ENCODE peak calls at places on chromosomes 2 and 18, in four cellular contexts. S is mesendoderm, V is neuronal stem cell, J is trophoblast cell. O is an unnamed sample.

GRCh38 chr2:176211110-176211509 is 22.6 kb downstream of the HOXD1 start:
- DNase-seq in S (no peak), V (no peak), J (no peak), O (no peak)

GRCh38 chr2:127362971-127363370 is 24.8 kb downstream of the MAP3K2 start:
- DNase-seq in S (no peak), V (no peak), J (no peak), O (peak)

GRCh38 chr2:205769494-205769848 is 87.2 kb downstream of the NRP2 start:
- DNase-seq in S (no peak), V (no peak), J (no peak), O (peak)

GRCh38 chr2:54457326-54458023 is 1.3 kb downstream of the SPTBN1 start:
- DNase-seq in S (peak), V (peak), J (no peak), O (no peak)

GRCh38 chr2:163878718-163879117 is 142.9 kb upstream of the FIGN start:
- DNase-seq in S (peak), V (peak), J (peak), O (peak)

GRCh38 chr2:189247276-189247675 is 67.7 kb upstream of the COL5A2 start:
- DNase-seq in S (no peak), V (no peak), J (no peak), O (no peak)

GRCh38 chr2:15936277-15937104 is 3.9 kb upstream of the MYCN start:
- DNase-seq in S (no peak), V (no peak), J (no peak), O (no peak)

GRCh38 chr2:134669731-134670669 is 48.8 kb downstream of the TMEM163 start:
- DNase-seq in S (no peak), V (no peak), J (no peak), O (no peak)

GRCh38 chr18:45403341-45404049 is 211.8 kb upstream of the SLC14A2 start:
- DNase-seq in S (no peak), V (no peak), J (no peak), O (no peak)

GRCh38 chr2:45170191-45170975 is 161.1 kb upstream of the SIX2 start:
- DNase-seq in S (peak), V (peak), J (no peak), O (no peak)

GRCh38 chr2:174786066-174786725 is 21.9 kb upstream of the CHRNA1 start:
- DNase-seq in S (no peak), V (no peak), J (no peak), O (peak)
- H3K9ac ChIP-seq in S (no peak), V (no peak), J (no peak), O (no peak)

GRCh38 chr2:17975401-17975800 is 96.9 kb downstream of the KCNS3 start:
- DNase-seq in S (peak), V (no peak), J (no peak), O (no peak)

GRCh38 chr2:17969661-17970060 is 91.2 kb downstream of the KCNS3 start:
- DNase-seq in S (no peak), V (no peak), J (no peak), O (peak)

GRCh38 chr2:17976871-17977746 is 98.6 kb downstream of the KCNS3 start:
- DNase-seq in S (peak), V (no peak), J (peak), O (peak)

GRCh38 chr2:17971531-17971930 is 93.1 kb downstream of the KCNS3 start:
- DNase-seq in S (no peak), V (no peak), J (no peak), O (no peak)

DNA sequence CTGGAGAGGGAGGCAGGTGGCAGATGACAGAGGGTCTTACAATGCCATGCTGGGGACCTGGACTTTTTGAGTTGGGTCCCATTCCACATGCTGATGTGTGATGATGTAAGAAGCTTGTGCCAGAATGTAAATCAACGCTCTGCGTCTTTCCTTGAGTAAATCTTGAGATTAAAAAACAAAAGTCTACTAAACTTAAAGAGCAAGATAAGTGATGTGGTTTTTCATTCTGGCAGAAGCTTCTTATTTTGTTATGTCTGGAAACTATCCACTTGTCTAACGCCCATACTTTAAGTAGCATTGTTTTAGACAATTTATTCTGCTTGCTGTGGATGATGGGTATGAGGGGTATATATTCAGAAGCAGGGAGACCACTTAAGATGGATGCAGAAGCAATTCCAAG is 94.5 kb downstream of the KCNS3 start:
- DNase-seq in S (no peak), V (no peak), J (no peak), O (no peak)
- H2BK120ac ChIP-seq in S (no peak), V (no peak), J (no peak), O (no peak)

GRCh38 chr18:67426477-67426876 is 90.0 kb downstream of the DSEL start:
- DNase-seq in S (no peak), V (no peak), J (peak), O (no peak)
- H3K9ac ChIP-seq in S (no peak), V (no peak), J (no peak), O (no peak)

GRCh38 chr2:216013080-216013909 is at the start of gene MREG:
- DNase-seq in S (peak), V (peak), J (peak), O (peak)
- H2BK120ac ChIP-seq in S (no peak), V (no peak), J (peak), O (no peak)